ENCODE peak calls at places on chromosome 6, in six cellular contexts. M is thoracic aorta, N is cardiac muscle cell, Z is H1, W is heart right ventricle, Y is foreskin fibroblast. U is an unnamed sample.
A peak's percentile ranks its signal among the peaks of the same experiment; 100 is the strongest.

GRCh38 chr6:41767112-41767946 is 12.4 kb downstream of the FRS3 start:
- DNase-seq in M (no peak), N (peak; percentile 87), Z (no peak), W (no peak), Y (peak; percentile 96), U (peak; percentile 70)

GRCh38 chr6:7974553-7974931 is 64.0 kb upstream of the TXNDC5 start:
- DNase-seq in M (no peak), N (no peak), Z (no peak), W (no peak), Y (no peak), U (no peak)

GRCh38 chr6:6825986-6826901 is 237.7 kb downstream of the LY86 start:
- DNase-seq in M (no peak), N (peak; percentile 48), Z (no peak), W (peak; percentile 45), Y (no peak), U (no peak)

GRCh38 chr6:36463686-36464085 is 20.9 kb downstream of the KCTD20 start:
- DNase-seq in M (no peak), N (peak; percentile 23), Z (no peak), W (no peak), Y (peak; percentile 50), U (no peak)

GRCh38 chr6:11851405-11851804 is 72.8 kb upstream of the ADTRP start:
- DNase-seq in M (no peak), N (no peak), Z (no peak), W (no peak), Y (peak; percentile 64), U (peak; percentile 80)

GRCh38 chr6:31402324-31403282 is 792 bp upstream of the MICA start:
- DNase-seq in M (no peak), N (peak; percentile 23), Z (no peak), W (no peak), Y (peak; percentile 61), U (no peak)

GRCh38 chr6:53815381-53816119 is 20.7 kb downstream of the LRRC1 start:
- DNase-seq in M (no peak), N (no peak), Z (no peak), W (no peak), Y (no peak), U (no peak)

GRCh38 chr6:83113258-83113657 is 45.8 kb downstream of the DOP1A start:
- DNase-seq in M (no peak), N (no peak), Z (no peak), W (no peak), Y (no peak), U (peak; percentile 56)

GRCh38 chr6:161536141-161536735 is 262.4 kb upstream of the AGPAT4 start:
- DNase-seq in M (no peak), N (no peak), Z (no peak), W (no peak), Y (no peak), U (no peak)

DNA sequence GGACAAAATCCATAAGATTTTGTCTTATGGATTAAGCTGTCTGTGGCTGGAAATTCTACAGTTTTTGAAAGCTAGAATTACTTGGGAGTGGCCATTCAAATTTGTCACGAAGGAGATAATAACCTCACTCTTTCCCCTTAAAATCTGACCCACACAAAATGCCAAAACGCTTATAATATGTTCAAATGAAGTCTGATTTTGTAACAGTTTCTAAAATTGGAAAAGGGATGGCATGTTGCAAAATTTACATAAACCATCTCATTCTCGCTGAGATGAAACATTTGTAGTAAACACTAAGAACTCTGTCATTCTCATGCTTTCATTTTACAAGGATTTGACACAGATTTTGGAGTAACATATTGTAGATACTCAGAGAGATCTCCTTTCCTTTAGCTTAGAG is 112.7 kb downstream of the GJA1 start:
- DNase-seq in M (no peak), N (peak; percentile 5), Z (no peak), W (no peak), Y (peak; percentile 32), U (no peak)
- H3K4me3 ChIP-seq in M (peak overlapping the region; percentile 48), N (no peak overlapping the region), Z (no peak overlapping the region), W (no peak overlapping the region), Y (peak overlapping the region; percentile 16), U (no peak overlapping the region)

GRCh38 chr6:97669191-97669651 is 386.2 kb upstream of the MMS22L start:
- DNase-seq in M (no peak), N (peak; percentile 0), Z (peak; percentile 47), W (peak; percentile 27), Y (peak; percentile 17), U (peak; percentile 52)

GRCh38 chr6:97666889-97667288 is 383.9 kb upstream of the MMS22L start:
- DNase-seq in M (no peak), N (no peak), Z (no peak), W (no peak), Y (no peak), U (no peak)

GRCh38 chr6:97665410-97665809 is 382.4 kb upstream of the MMS22L start:
- DNase-seq in M (no peak), N (no peak), Z (no peak), W (no peak), Y (no peak), U (no peak)

GRCh38 chr6:97663252-97663651 is 380.2 kb upstream of the MMS22L start:
- DNase-seq in M (no peak), N (no peak), Z (no peak), W (no peak), Y (no peak), U (no peak)

DNA sequence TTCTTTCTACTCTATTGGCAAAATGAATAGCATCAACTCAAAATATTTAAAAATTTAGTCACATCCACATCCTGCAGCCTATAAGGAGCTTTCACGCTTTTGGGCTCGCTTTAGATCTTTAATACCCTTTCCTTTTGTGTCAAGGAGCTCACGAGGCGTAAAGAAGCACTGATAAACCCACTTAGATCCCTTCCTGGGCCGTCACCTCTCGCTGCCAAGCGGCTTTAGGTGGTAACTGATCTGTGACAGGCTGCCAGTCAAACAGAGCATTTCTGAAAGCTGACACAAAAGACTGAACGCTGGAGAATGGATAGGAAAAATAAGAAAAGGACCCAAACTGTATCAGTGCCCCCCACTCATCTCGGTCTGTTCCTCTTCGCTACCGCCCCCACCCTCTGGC is 385.7 kb upstream of the MMS22L start:
- DNase-seq in M (no peak), N (no peak), Z (no peak), W (peak; percentile 14), Y (no peak), U (peak; percentile 5)
- H3K4me3 ChIP-seq in M (peak overlapping the region; percentile 60), N (peak overlapping the region; percentile 8), Z (no peak overlapping the region), W (peak overlapping the region; percentile 45), Y (no peak overlapping the region), U (peak overlapping the region; percentile 43)

GRCh38 chr6:154202334-154202733 is 154.3 kb downstream of the IPCEF1 start:
- DNase-seq in M (no peak), N (no peak), Z (no peak), W (no peak), Y (no peak), U (no peak)
- H3K4me3 ChIP-seq in M (no peak overlapping the region), N (no peak overlapping the region), Z (no peak overlapping the region), W (no peak overlapping the region), Y (no peak overlapping the region), U (no peak overlapping the region)

DNA sequence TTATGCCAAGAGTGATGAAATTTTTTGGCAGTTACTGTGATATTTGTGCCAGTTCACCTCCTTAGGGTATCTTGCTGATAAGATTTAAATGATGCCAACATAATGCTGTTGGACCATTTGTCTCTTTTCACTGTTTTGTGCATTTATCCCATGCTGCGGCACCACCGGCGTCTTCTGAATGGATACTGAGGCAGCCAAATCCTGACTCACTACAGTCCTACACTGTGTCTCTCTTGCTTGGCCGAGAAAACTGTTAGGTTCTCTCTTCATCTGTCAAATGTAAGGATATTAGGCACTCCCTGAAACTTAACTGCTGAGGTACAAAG is 44.4 kb upstream of the DSE start:
- DNase-seq in M (no peak), N (peak; percentile 50), Z (no peak), W (no peak), Y (no peak), U (peak; percentile 26)
- H3K4me3 ChIP-seq in M (no peak overlapping the region), N (no peak overlapping the region), Z (no peak overlapping the region), W (no peak overlapping the region), Y (no peak overlapping the region), U (no peak overlapping the region)

DNA sequence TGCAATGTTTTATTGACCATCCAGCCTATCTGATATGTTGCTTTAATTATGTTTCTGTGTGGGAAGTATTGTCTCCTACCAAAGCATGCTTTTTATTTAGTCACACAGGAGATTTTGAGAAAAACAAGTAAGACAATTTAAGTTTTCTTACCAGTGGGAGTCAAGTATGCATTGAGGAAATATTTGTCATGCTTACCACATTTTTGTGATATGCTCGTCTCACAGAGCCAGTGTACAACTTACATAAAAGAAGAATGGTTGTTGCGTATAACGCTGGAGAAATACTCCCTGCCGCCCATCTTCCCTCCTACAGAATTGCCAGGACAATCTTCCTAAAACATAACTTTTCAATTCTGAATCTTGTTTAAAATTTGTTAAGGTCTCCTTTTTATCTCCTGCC is 37.1 kb upstream of the FILIP1 start:
- DNase-seq in M (no peak), N (peak; percentile 85), Z (no peak), W (no peak), Y (peak; percentile 8), U (peak; percentile 36)
- H3K4me3 ChIP-seq in M (no peak overlapping the region), N (no peak overlapping the region), Z (no peak overlapping the region), W (no peak overlapping the region), Y (no peak overlapping the region), U (no peak overlapping the region)

GRCh38 chr6:103875221-103875620 is 984.5 kb downstream of the HACE1 start:
- DNase-seq in M (no peak), N (no peak), Z (no peak), W (no peak), Y (no peak), U (no peak)

GRCh38 chr6:103874575-103874974 is 985.1 kb downstream of the HACE1 start:
- DNase-seq in M (no peak), N (no peak), Z (no peak), W (no peak), Y (no peak), U (no peak)

DNA sequence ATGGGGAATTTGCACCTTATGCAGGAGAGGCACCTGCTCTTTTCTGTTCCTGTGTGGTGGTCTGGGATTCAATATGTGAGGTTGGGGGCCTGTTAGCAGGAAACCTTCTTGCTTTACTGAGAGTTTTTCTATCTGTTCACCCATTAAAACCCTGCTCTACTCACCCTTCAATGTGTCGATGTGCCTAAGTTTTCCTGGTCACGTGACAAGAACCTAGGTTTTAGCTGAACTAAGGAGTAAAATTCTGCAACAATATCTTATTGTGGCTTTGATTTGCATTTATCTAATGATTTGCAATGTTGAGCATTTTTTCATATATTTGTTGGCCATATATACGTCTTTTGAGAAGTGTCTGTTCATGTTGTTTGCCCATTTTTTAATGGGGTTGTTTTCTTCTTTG is 979.9 kb downstream of the HACE1 start:
- DNase-seq in M (no peak), N (no peak), Z (no peak), W (no peak), Y (no peak), U (no peak)
- H3K4me3 ChIP-seq in M (no peak overlapping the region), N (no peak overlapping the region), Z (no peak overlapping the region), W (no peak overlapping the region), Y (no peak overlapping the region), U (no peak overlapping the region)